ENCODE peak calls at places on chromosomes 5 and 9, in four cellular contexts. T is cardiac fibroblast, W is A673, R is T follicular helper cell. D is an unnamed sample.
A peak's percentile ranks its signal among the peaks of the same experiment; 100 is the strongest.

GRCh38 chr5:180098526-180098925 is 27.0 kb upstream of the RNF130 start:
- DNase-seq in T (no peak), W (no peak), R (no peak), D (no peak)

GRCh38 chr5:169812786-169813185 is 167.5 kb downstream of the INSYN2B start:
- DNase-seq in T (no peak), W (no peak), R (no peak), D (no peak)

GRCh38 chr5:56610093-56610698 is 205.2 kb upstream of the MAP3K1 start:
- DNase-seq in T (no peak), W (no peak), R (no peak), D (peak; percentile 17)

GRCh38 chr9:108913391-108913790 is 20.5 kb downstream of the ELP1 start:
- DNase-seq in T (no peak), W (no peak), R (no peak), D (no peak)

GRCh38 chr5:100691545-100691944 is 156.4 kb downstream of the FAM174A start:
- DNase-seq in T (no peak), W (no peak), R (no peak), D (peak; percentile 6)

GRCh38 chr9:95736370-95736769 is 139.1 kb upstream of the ERCC6L2 start:
- DNase-seq in T (peak; percentile 14), W (peak; percentile 26), R (no peak), D (no peak)

GRCh38 chr5:150514708-150515211 is 6.8 kb downstream of the NDST1 start:
- DNase-seq in T (peak; percentile 32), W (no peak), R (no peak), D (no peak)

GRCh38 chr5:1436036-1436435 is 9.2 kb downstream of the SLC6A3 start:
- DNase-seq in T (no peak), W (no peak), R (no peak), D (no peak)

GRCh38 chr9:124696101-124696500 is 75.0 kb downstream of the NR6A1 start:
- DNase-seq in T (peak; percentile 55), W (no peak), R (no peak), D (peak; percentile 82)

GRCh38 chr5:132179410-132179809 is 48.2 kb downstream of the P4HA2 start:
- DNase-seq in T (no peak), W (no peak), R (no peak), D (no peak)

GRCh38 chr5:111360173-111360572 is 136.0 kb downstream of the CAMK4 start:
- DNase-seq in T (no peak), W (no peak), R (no peak), D (no peak)

GRCh38 chr5:40755407-40756365 is at the start of gene TTC33:
- DNase-seq in T (peak; percentile 96), W (peak; percentile 97), R (peak; percentile 93), D (peak; percentile 97)

GRCh38 chr9:10729225-10729624 is 116.4 kb upstream of the PTPRD start:
- DNase-seq in T (no peak), W (no peak), R (no peak), D (no peak)

GRCh38 chr5:60802216-60802615 is 41.9 kb downstream of the ELOVL7 start:
- DNase-seq in T (no peak), W (no peak), R (no peak), D (no peak)

GRCh38 chr9:98410185-98410697 is 154.8 kb upstream of the TBC1D2 start:
- DNase-seq in T (peak; percentile 93), W (peak; percentile 60), R (no peak), D (peak; percentile 79)

GRCh38 chr9:81465468-81466002 is 223.8 kb downstream of the TLE1 start:
- DNase-seq in T (peak; percentile 19), W (no peak), R (no peak), D (no peak)

GRCh38 chr5:35285011-35285410 is 54.7 kb upstream of the PRLR start:
- DNase-seq in T (peak; percentile 1), W (no peak), R (no peak), D (peak; percentile 61)

GRCh38 chr5:114238771-114239313 is 123.0 kb upstream of the KCNN2 start:
- DNase-seq in T (no peak), W (no peak), R (no peak), D (no peak)

GRCh38 chr9:77707696-77708095 is 59.6 kb upstream of the GNA14 start:
- DNase-seq in T (peak; percentile 98), W (peak; percentile 49), R (no peak), D (peak; percentile 55)

GRCh38 chr9:82540175-82540574 is 522.8 kb downstream of the RASEF start:
- DNase-seq in T (no peak), W (no peak), R (no peak), D (peak; percentile 18)

GRCh38 chr5:145991044-145991575 is 54.7 kb downstream of the SH3RF2 start:
- DNase-seq in T (peak; percentile 50), W (peak; percentile 39), R (no peak), D (no peak)

GRCh38 chr9:27527702-27528277 is 1.8 kb downstream of the MOB3B start:
- DNase-seq in T (no peak), W (no peak), R (no peak), D (no peak)

GRCh38 chr5:149024477-149024876 is 38.4 kb downstream of the SH3TC2 start:
- DNase-seq in T (no peak), W (no peak), R (no peak), D (no peak)

GRCh38 chr5:32044904-32045303 is 129.2 kb downstream of the GOLPH3 start:
- DNase-seq in T (peak; percentile 46), W (peak; percentile 92), R (no peak), D (no peak)

GRCh38 chr5:99795026-99795425 is 740.1 kb upstream of the FAM174A start:
- DNase-seq in T (no peak), W (no peak), R (no peak), D (peak; percentile 81)

GRCh38 chr5:54379590-54379989 is 69.2 kb upstream of the ARL15 start:
- DNase-seq in T (no peak), W (no peak), R (no peak), D (no peak)